ENCODE peak calls at places on chromosomes 7 and 10, in seven cellular contexts. G, T, C, K, J, P and A are unnamed samples.

GRCh38 chr7:120273476-120273975 is 551 bp downstream of the KCND2 start:
- DNase-seq in G (no peak), T (peak), C (peak), K (no peak), J (peak), P (peak), A (peak)

GRCh38 chr7:98562336-98563182 is 54.5 kb upstream of the NPTX2 start:
- DNase-seq in G (no peak), T (no peak), C (no peak), K (no peak), J (no peak), P (no peak), A (peak)

GRCh38 chr7:46080595-46081159 is 159.6 kb upstream of the IGFBP3 start:
- DNase-seq in G (no peak), T (no peak), C (no peak), K (no peak), J (no peak), P (no peak), A (no peak)

GRCh38 chr7:146960747-146961416 is 844.3 kb downstream of the CNTNAP2 start:
- DNase-seq in G (no peak), T (no peak), C (no peak), K (no peak), J (peak), P (no peak), A (peak)

GRCh38 chr7:47771301-47771989 is 176.8 kb downstream of the PKD1L1 start:
- DNase-seq in G (no peak), T (no peak), C (peak), K (no peak), J (no peak), P (no peak), A (no peak)

GRCh38 chr10:59177862-59178235 is 1.4 kb downstream of the PHYHIPL start:
- DNase-seq in G (no peak), T (no peak), C (no peak), K (no peak), J (no peak), P (no peak), A (no peak)

GRCh38 chr10:61760943-61761824 is 98.5 kb downstream of the CABCOCO1 start:
- DNase-seq in G (no peak), T (no peak), C (no peak), K (peak), J (no peak), P (no peak), A (no peak)

GRCh38 chr7:12297709-12298108 is 86.6 kb downstream of the TMEM106B start:
- DNase-seq in G (peak), T (no peak), C (no peak), K (no peak), J (peak), P (no peak), A (no peak)

GRCh38 chr7:38908759-38909335 is at the start of gene VPS41:
- DNase-seq in G (peak), T (peak), C (peak), K (peak), J (peak), P (peak), A (peak)

GRCh38 chr10:100996678-100997363 is 2.8 kb upstream of the LZTS2 start:
- DNase-seq in G (no peak), T (peak), C (peak), K (peak), J (peak), P (no peak), A (peak)

GRCh38 chr7:141752634-141753033 is 11.3 kb upstream of the TAS2R3 start:
- DNase-seq in G (no peak), T (no peak), C (peak), K (peak), J (peak), P (no peak), A (no peak)

GRCh38 chr10:14879055-14879800 is 562 bp downstream of the SUV39H2 start:
- DNase-seq in G (no peak), T (peak), C (no peak), K (peak), J (peak), P (peak), A (no peak)

GRCh38 chr10:79434816-79435215 is 10.6 kb downstream of the ZCCHC24 start:
- DNase-seq in G (no peak), T (no peak), C (no peak), K (peak), J (no peak), P (no peak), A (no peak)

GRCh38 chr10:49691588-49691987 is 12.1 kb downstream of the C10orf53 start:
- DNase-seq in G (no peak), T (no peak), C (no peak), K (no peak), J (no peak), P (no peak), A (no peak)

GRCh38 chr10:112223725-112224124 is 40.2 kb upstream of the GPAM start:
- DNase-seq in G (no peak), T (no peak), C (no peak), K (no peak), J (no peak), P (peak), A (no peak)

GRCh38 chr10:123993534-123994416 is 99.6 kb downstream of the CHST15 start:
- DNase-seq in G (no peak), T (no peak), C (no peak), K (no peak), J (no peak), P (no peak), A (peak)

GRCh38 chr10:93420091-93420490 is 62.0 kb downstream of the MYOF start:
- DNase-seq in G (no peak), T (no peak), C (no peak), K (no peak), J (peak), P (no peak), A (peak)

GRCh38 chr10:124296121-124296812 is 122.5 kb downstream of the OAT start:
- DNase-seq in G (no peak), T (no peak), C (no peak), K (no peak), J (peak), P (no peak), A (peak)

GRCh38 chr10:121577568-121577967 is 20.7 kb downstream of the FGFR2 start:
- DNase-seq in G (no peak), T (no peak), C (no peak), K (no peak), J (no peak), P (no peak), A (no peak)

GRCh38 chr7:22934023-22934422 is 79.9 kb downstream of the HYCC1 start:
- DNase-seq in G (no peak), T (no peak), C (no peak), K (no peak), J (peak), P (no peak), A (no peak)

GRCh38 chr7:22937946-22938345 is 76.0 kb downstream of the HYCC1 start:
- DNase-seq in G (no peak), T (no peak), C (no peak), K (no peak), J (peak), P (no peak), A (no peak)

GRCh38 chr7:22935269-22935668 is 78.7 kb downstream of the HYCC1 start:
- DNase-seq in G (no peak), T (no peak), C (no peak), K (no peak), J (no peak), P (no peak), A (no peak)

GRCh38 chr7:22934473-22935065 is 79.4 kb downstream of the HYCC1 start:
- DNase-seq in G (no peak), T (no peak), C (no peak), K (no peak), J (no peak), P (no peak), A (no peak)

GRCh38 chr7:22936246-22936645 is 77.7 kb downstream of the HYCC1 start:
- DNase-seq in G (no peak), T (no peak), C (no peak), K (no peak), J (no peak), P (no peak), A (no peak)
- TF ChIP-seq REST in G (no peak), T (no peak), C (no peak), K (no peak), J (no peak), P (no peak), A (no peak)

DNA sequence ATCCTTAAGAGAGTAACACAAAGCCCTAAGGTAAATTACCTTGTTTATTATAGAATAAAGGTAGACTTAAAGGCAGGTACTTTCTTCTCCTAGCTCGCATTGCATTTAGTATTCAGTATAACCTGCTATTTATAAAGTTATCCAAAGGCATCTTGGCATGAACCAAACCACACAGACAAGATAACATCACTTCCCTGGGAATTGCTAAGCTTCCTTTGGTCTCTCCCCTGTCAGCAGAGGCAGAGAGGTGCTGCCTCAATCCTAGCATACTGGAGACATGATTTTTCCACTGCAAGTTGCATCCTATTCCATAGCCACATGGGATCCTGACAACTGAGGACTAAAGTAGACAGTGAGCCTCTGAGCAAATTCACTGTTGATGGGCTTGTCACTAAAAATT is 101.7 kb upstream of the IL6 start:
- DNase-seq in G (no peak), T (no peak), C (no peak), K (no peak), J (no peak), P (no peak), A (no peak)
- TF ChIP-seq REST in G (no peak), T (no peak), C (no peak), K (no peak), J (no peak), P (no peak), A (no peak)

GRCh38 chr10:86945361-86946214 is 11.8 kb downstream of the MMRN2 start:
- DNase-seq in G (no peak), T (no peak), C (peak), K (no peak), J (peak), P (peak), A (peak)
- TF ChIP-seq REST in G (no peak), T (no peak), C (no peak), K (no peak), J (no peak), P (no peak), A (no peak)

GRCh38 chr7:104973227-104973626 is 40.8 kb upstream of the KMT2E start:
- DNase-seq in G (no peak), T (no peak), C (no peak), K (no peak), J (no peak), P (no peak), A (no peak)
- TF ChIP-seq REST in G (no peak), T (no peak), C (no peak), K (no peak), J (no peak), P (no peak), A (no peak)